ENCODE peak calls at places on chromosomes 12 and 14, in six cellular contexts. One of them, this sample, is unnamed.

GRCh38 chr12:67472551-67472950 is 176.0 kb upstream of the DYRK2 start:
- DNase-seq in mucosa of descending colon: no peak
- DNase-seq in astrocyte of the spinal cord: no peak
- DNase-seq in suprapubic skin: no peak
- DNase-seq in SK-N-SH: no peak
- DNase-seq in Calu3: no peak
- DNase-seq in this sample: no peak

GRCh38 chr12:46187023-46187422 is 81.8 kb downstream of the SLC38A1 start:
- DNase-seq in mucosa of descending colon: peak; percentile 34
- DNase-seq in astrocyte of the spinal cord: peak; percentile 91
- DNase-seq in suprapubic skin: no peak
- DNase-seq in SK-N-SH: no peak
- DNase-seq in Calu3: no peak
- DNase-seq in this sample: no peak

GRCh38 chr14:91330111-91330696 is 85.7 kb upstream of the GPR68 start:
- DNase-seq in mucosa of descending colon: no peak
- DNase-seq in astrocyte of the spinal cord: no peak
- DNase-seq in suprapubic skin: no peak
- DNase-seq in SK-N-SH: no peak
- DNase-seq in Calu3: no peak
- DNase-seq in this sample: no peak

GRCh38 chr14:68268719-68269118 is 449.1 kb downstream of the RAD51B start:
- DNase-seq in mucosa of descending colon: no peak
- DNase-seq in astrocyte of the spinal cord: peak; percentile 44
- DNase-seq in suprapubic skin: no peak
- DNase-seq in SK-N-SH: no peak
- DNase-seq in Calu3: no peak
- DNase-seq in this sample: no peak

GRCh38 chr12:102645968-102646367 is 165.6 kb upstream of the IGF1 start:
- DNase-seq in mucosa of descending colon: no peak
- DNase-seq in astrocyte of the spinal cord: no peak
- DNase-seq in suprapubic skin: no peak
- DNase-seq in SK-N-SH: no peak
- DNase-seq in Calu3: no peak
- DNase-seq in this sample: no peak

GRCh38 chr12:52380271-52380694 is 5.2 kb downstream of the KRT84 start:
- DNase-seq in mucosa of descending colon: peak; percentile 61
- DNase-seq in astrocyte of the spinal cord: peak; percentile 16
- DNase-seq in suprapubic skin: no peak
- DNase-seq in SK-N-SH: peak; percentile 53
- DNase-seq in Calu3: peak; percentile 50
- DNase-seq in this sample: peak; percentile 67

GRCh38 chr14:65704850-65705249 is 292.3 kb downstream of the FUT8 start:
- DNase-seq in mucosa of descending colon: no peak
- DNase-seq in astrocyte of the spinal cord: no peak
- DNase-seq in suprapubic skin: no peak
- DNase-seq in SK-N-SH: no peak
- DNase-seq in Calu3: no peak
- DNase-seq in this sample: no peak

GRCh38 chr12:81596558-81596957 is 162.6 kb downstream of the PPFIA2 start:
- DNase-seq in mucosa of descending colon: no peak
- DNase-seq in astrocyte of the spinal cord: peak; percentile 5
- DNase-seq in suprapubic skin: no peak
- DNase-seq in SK-N-SH: no peak
- DNase-seq in Calu3: no peak
- DNase-seq in this sample: no peak

GRCh38 chr14:98501836-98502235 is 770.2 kb downstream of the BCL11B start:
- DNase-seq in mucosa of descending colon: no peak
- DNase-seq in astrocyte of the spinal cord: peak; percentile 11
- DNase-seq in suprapubic skin: no peak
- DNase-seq in SK-N-SH: no peak
- DNase-seq in Calu3: no peak
- DNase-seq in this sample: no peak

GRCh38 chr14:85415015-85415712 is 114.8 kb upstream of the FLRT2 start:
- DNase-seq in mucosa of descending colon: peak; percentile 19
- DNase-seq in astrocyte of the spinal cord: peak; percentile 94
- DNase-seq in suprapubic skin: peak; percentile 68
- DNase-seq in SK-N-SH: no peak
- DNase-seq in Calu3: no peak
- DNase-seq in this sample: peak; percentile 17

GRCh38 chr14:54213531-54213930 is 183.3 kb upstream of the CDKN3 start:
- DNase-seq in mucosa of descending colon: no peak
- DNase-seq in astrocyte of the spinal cord: no peak
- DNase-seq in suprapubic skin: no peak
- DNase-seq in SK-N-SH: no peak
- DNase-seq in Calu3: no peak
- DNase-seq in this sample: no peak

GRCh38 chr14:60756847-60757246 is 22.3 kb downstream of the MNAT1 start:
- DNase-seq in mucosa of descending colon: no peak
- DNase-seq in astrocyte of the spinal cord: peak; percentile 35
- DNase-seq in suprapubic skin: no peak
- DNase-seq in SK-N-SH: no peak
- DNase-seq in Calu3: no peak
- DNase-seq in this sample: no peak

GRCh38 chr12:6292606-6293005 is 17.9 kb upstream of the PLEKHG6 start:
- DNase-seq in mucosa of descending colon: no peak
- DNase-seq in astrocyte of the spinal cord: no peak
- DNase-seq in suprapubic skin: no peak
- DNase-seq in SK-N-SH: no peak
- DNase-seq in Calu3: no peak
- DNase-seq in this sample: no peak

GRCh38 chr14:50531595-50532501 is 521 bp downstream of the MAP4K5 start:
- DNase-seq in mucosa of descending colon: peak; percentile 58
- DNase-seq in astrocyte of the spinal cord: peak; percentile 52
- DNase-seq in suprapubic skin: peak; percentile 76
- DNase-seq in SK-N-SH: peak; percentile 82
- DNase-seq in Calu3: peak; percentile 31
- DNase-seq in this sample: peak; percentile 68

GRCh38 chr12:51322452-51322851 is 1.5 kb downstream of the BIN2 start:
- DNase-seq in mucosa of descending colon: no peak
- DNase-seq in astrocyte of the spinal cord: no peak
- DNase-seq in suprapubic skin: no peak
- DNase-seq in SK-N-SH: no peak
- DNase-seq in Calu3: no peak
- DNase-seq in this sample: no peak

GRCh38 chr14:64995291-64995690 is 8.6 kb downstream of the FNTB start:
- DNase-seq in mucosa of descending colon: no peak
- DNase-seq in astrocyte of the spinal cord: no peak
- DNase-seq in suprapubic skin: no peak
- DNase-seq in SK-N-SH: no peak
- DNase-seq in Calu3: no peak
- DNase-seq in this sample: no peak

GRCh38 chr14:102164241-102164641 is 24.5 kb downstream of the WDR20 start:
- DNase-seq in mucosa of descending colon: peak; percentile 4
- DNase-seq in astrocyte of the spinal cord: peak; percentile 35
- DNase-seq in suprapubic skin: no peak
- DNase-seq in SK-N-SH: no peak
- DNase-seq in Calu3: no peak
- DNase-seq in this sample: no peak

GRCh38 chr12:87428701-87429277 is 600.4 kb downstream of the C12orf50 start:
- DNase-seq in mucosa of descending colon: no peak
- DNase-seq in astrocyte of the spinal cord: peak; percentile 66
- DNase-seq in suprapubic skin: no peak
- DNase-seq in SK-N-SH: no peak
- DNase-seq in Calu3: no peak
- DNase-seq in this sample: no peak

GRCh38 chr12:81086342-81086741 is 8.5 kb downstream of the ACSS3 start:
- DNase-seq in mucosa of descending colon: no peak
- DNase-seq in astrocyte of the spinal cord: no peak
- DNase-seq in suprapubic skin: no peak
- DNase-seq in SK-N-SH: no peak
- DNase-seq in Calu3: no peak
- DNase-seq in this sample: no peak

GRCh38 chr14:64834965-64835364 is 44.7 kb downstream of the SPTB start:
- DNase-seq in mucosa of descending colon: no peak
- DNase-seq in astrocyte of the spinal cord: no peak
- DNase-seq in suprapubic skin: no peak
- DNase-seq in SK-N-SH: no peak
- DNase-seq in Calu3: no peak
- DNase-seq in this sample: no peak

GRCh38 chr14:81169711-81170103 is 51.1 kb downstream of the GTF2A1 start:
- DNase-seq in mucosa of descending colon: peak; percentile 69
- DNase-seq in astrocyte of the spinal cord: no peak
- DNase-seq in suprapubic skin: peak; percentile 77
- DNase-seq in SK-N-SH: peak; percentile 32
- DNase-seq in Calu3: no peak
- DNase-seq in this sample: peak; percentile 29

GRCh38 chr12:12474471-12474928 is 88.2 kb downstream of the DUSP16 start:
- DNase-seq in mucosa of descending colon: no peak
- DNase-seq in astrocyte of the spinal cord: no peak
- DNase-seq in suprapubic skin: no peak
- DNase-seq in SK-N-SH: no peak
- DNase-seq in Calu3: no peak
- DNase-seq in this sample: no peak

GRCh38 chr14:33352821-33353220 is 414.1 kb downstream of the NPAS3 start:
- DNase-seq in mucosa of descending colon: no peak
- DNase-seq in astrocyte of the spinal cord: peak; percentile 33
- DNase-seq in suprapubic skin: no peak
- DNase-seq in SK-N-SH: no peak
- DNase-seq in Calu3: no peak
- DNase-seq in this sample: no peak

GRCh38 chr14:57737598-57737997 is 128.3 kb downstream of the SLC35F4 start:
- DNase-seq in mucosa of descending colon: no peak
- DNase-seq in astrocyte of the spinal cord: no peak
- DNase-seq in suprapubic skin: no peak
- DNase-seq in SK-N-SH: no peak
- DNase-seq in Calu3: no peak
- DNase-seq in this sample: no peak

DNA sequence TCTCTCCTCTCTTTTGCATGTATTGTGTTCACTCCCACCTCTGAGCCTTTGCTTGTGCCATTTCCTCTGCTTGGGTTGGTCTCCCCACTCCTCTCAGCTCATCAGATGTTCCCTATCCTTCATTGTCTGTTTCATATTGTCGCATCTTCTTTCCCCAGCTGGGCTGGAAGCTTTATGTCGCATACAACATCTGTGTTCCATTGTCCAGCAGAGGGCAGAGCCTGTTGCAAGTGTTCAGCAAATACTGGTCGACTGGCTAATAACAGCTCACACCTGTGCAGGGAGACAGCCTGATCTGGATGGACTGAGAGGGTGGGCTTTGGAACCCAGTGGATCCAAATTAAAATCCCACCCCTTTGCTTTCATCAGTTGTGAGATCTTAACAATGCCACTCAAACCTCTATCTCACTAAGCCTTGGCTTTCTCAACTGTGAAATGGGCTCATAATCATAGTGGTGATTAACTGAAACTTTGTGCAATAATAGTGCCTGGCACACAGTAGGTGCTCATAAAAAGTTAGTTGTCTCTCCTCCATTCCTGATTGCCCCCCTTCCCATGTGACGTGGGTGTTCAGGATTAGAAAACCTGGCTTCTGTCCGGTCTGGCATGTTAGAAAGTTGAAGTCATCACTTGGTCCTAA is 75.8 kb downstream of the RIN3 start:
- DNase-seq in mucosa of descending colon: peak; percentile 63
- DNase-seq in astrocyte of the spinal cord: no peak
- DNase-seq in suprapubic skin: peak; percentile 17
- DNase-seq in SK-N-SH: no peak
- DNase-seq in Calu3: no peak
- DNase-seq in this sample: no peak
- TF ChIP-seq CTCF in mucosa of descending colon: no peak
- TF ChIP-seq CTCF in astrocyte of the spinal cord: peak; percentile 59
- TF ChIP-seq CTCF in suprapubic skin: no peak
- TF ChIP-seq CTCF in SK-N-SH: peak; percentile 45
- TF ChIP-seq CTCF in Calu3: peak; percentile 28
- TF ChIP-seq CTCF in this sample: no peak

GRCh38 chr12:3745152-3745551 is 7.8 kb downstream of the CRACR2A start:
- DNase-seq in mucosa of descending colon: no peak
- DNase-seq in astrocyte of the spinal cord: no peak
- DNase-seq in suprapubic skin: no peak
- DNase-seq in SK-N-SH: no peak
- DNase-seq in Calu3: no peak
- DNase-seq in this sample: no peak

GRCh38 chr12:3743803-3744202 is 9.1 kb downstream of the CRACR2A start:
- DNase-seq in mucosa of descending colon: no peak
- DNase-seq in astrocyte of the spinal cord: peak; percentile 38
- DNase-seq in suprapubic skin: no peak
- DNase-seq in SK-N-SH: no peak
- DNase-seq in Calu3: no peak
- DNase-seq in this sample: no peak

GRCh38 chr12:3746758-3747157 is 6.2 kb downstream of the CRACR2A start:
- DNase-seq in mucosa of descending colon: no peak
- DNase-seq in astrocyte of the spinal cord: no peak
- DNase-seq in suprapubic skin: no peak
- DNase-seq in SK-N-SH: no peak
- DNase-seq in Calu3: no peak
- DNase-seq in this sample: no peak

GRCh38 chr12:3741882-3742672 is 10.8 kb downstream of the CRACR2A start:
- DNase-seq in mucosa of descending colon: no peak
- DNase-seq in astrocyte of the spinal cord: no peak
- DNase-seq in suprapubic skin: no peak
- DNase-seq in SK-N-SH: no peak
- DNase-seq in Calu3: no peak
- DNase-seq in this sample: no peak

GRCh38 chr12:3744216-3744883 is 8.6 kb downstream of the CRACR2A start:
- DNase-seq in mucosa of descending colon: no peak
- DNase-seq in astrocyte of the spinal cord: no peak
- DNase-seq in suprapubic skin: no peak
- DNase-seq in SK-N-SH: no peak
- DNase-seq in Calu3: no peak
- DNase-seq in this sample: no peak
- TF ChIP-seq CTCF in mucosa of descending colon: no peak
- TF ChIP-seq CTCF in astrocyte of the spinal cord: peak; percentile 14
- TF ChIP-seq CTCF in suprapubic skin: no peak
- TF ChIP-seq CTCF in SK-N-SH: no peak
- TF ChIP-seq CTCF in Calu3: no peak
- TF ChIP-seq CTCF in this sample: no peak

GRCh38 chr14:70086685-70087379 is 101.9 kb downstream of the SLC8A3 start:
- DNase-seq in mucosa of descending colon: peak; percentile 70
- DNase-seq in astrocyte of the spinal cord: peak; percentile 50
- DNase-seq in suprapubic skin: no peak
- DNase-seq in SK-N-SH: peak; percentile 22
- DNase-seq in Calu3: peak; percentile 41
- DNase-seq in this sample: peak; percentile 32
- TF ChIP-seq CTCF in mucosa of descending colon: peak; percentile 7
- TF ChIP-seq CTCF in astrocyte of the spinal cord: peak; percentile 71
- TF ChIP-seq CTCF in suprapubic skin: no peak
- TF ChIP-seq CTCF in SK-N-SH: peak; percentile 60
- TF ChIP-seq CTCF in Calu3: no peak
- TF ChIP-seq CTCF in this sample: no peak

DNA sequence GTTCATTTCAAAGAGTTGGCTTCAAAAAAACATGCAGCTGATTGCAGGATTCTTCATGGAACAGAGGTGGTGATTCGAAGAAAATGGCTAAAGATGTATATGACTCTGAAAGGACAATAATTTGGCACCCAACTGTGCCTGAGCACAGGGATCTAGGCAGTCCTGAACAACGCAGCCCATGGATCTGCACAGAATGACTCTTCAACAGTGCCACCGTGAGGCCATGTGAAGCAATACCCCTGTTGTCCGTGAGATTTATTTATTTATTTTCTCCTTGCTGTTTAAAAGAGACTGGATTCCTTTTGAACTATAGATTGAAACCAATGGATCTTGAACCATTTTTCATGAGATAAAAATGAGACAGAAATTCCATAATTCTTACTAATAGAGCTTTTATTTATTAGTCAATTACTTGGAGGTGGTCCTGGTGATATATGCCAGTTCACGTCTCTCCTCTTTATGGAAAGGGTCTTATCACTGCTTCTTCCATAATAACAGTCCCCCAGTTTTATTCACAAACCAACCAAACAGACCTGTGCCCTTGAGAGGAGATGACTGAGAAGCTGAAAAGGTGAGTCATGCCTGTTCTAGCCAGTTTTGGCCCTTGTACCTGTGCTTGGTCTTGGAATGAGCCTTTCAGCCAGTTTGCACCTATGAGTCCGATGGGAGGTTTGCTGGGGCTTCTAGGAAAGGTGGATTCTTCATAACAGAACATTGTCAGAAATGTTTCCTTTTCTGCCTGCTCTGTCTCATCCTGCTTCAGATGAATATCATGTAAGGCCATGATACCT is 1598.3 kb downstream of the AACS start:
- DNase-seq in mucosa of descending colon: no peak
- DNase-seq in astrocyte of the spinal cord: peak; percentile 43
- DNase-seq in suprapubic skin: no peak
- DNase-seq in SK-N-SH: peak; percentile 17
- DNase-seq in Calu3: peak; percentile 29
- DNase-seq in this sample: peak; percentile 23
- TF ChIP-seq CTCF in mucosa of descending colon: no peak
- TF ChIP-seq CTCF in astrocyte of the spinal cord: peak; percentile 43
- TF ChIP-seq CTCF in suprapubic skin: no peak
- TF ChIP-seq CTCF in SK-N-SH: peak; percentile 46
- TF ChIP-seq CTCF in Calu3: no peak
- TF ChIP-seq CTCF in this sample: peak; percentile 55

This sample was measured in glutamatergic neuron.